ENCODE peak calls at places on chromosomes 11 and 22, in seven cellular contexts. One of them, this sample, is unnamed.

GRCh38 chr11:75812542-75813040 is 2.4 kb upstream of the UVRAG start:
- DNase-seq in endothelial cell of umbilical vein: peak
- DNase-seq in cardiac fibroblast: peak
- DNase-seq in heart left ventricle: no peak
- DNase-seq in AG09309: no peak
- DNase-seq in IMR-90: no peak
- DNase-seq in GM23338: peak
- DNase-seq in this sample: no peak

GRCh38 chr11:35579557-35580396 is 38.5 kb upstream of the FJX1 start:
- DNase-seq in endothelial cell of umbilical vein: no peak
- DNase-seq in cardiac fibroblast: peak
- DNase-seq in heart left ventricle: no peak
- DNase-seq in AG09309: peak
- DNase-seq in IMR-90: peak
- DNase-seq in GM23338: no peak
- DNase-seq in this sample: no peak

GRCh38 chr11:8863838-8864237 is 47.2 kb upstream of the AKIP1 start:
- DNase-seq in endothelial cell of umbilical vein: peak
- DNase-seq in cardiac fibroblast: peak
- DNase-seq in heart left ventricle: no peak
- DNase-seq in AG09309: no peak
- DNase-seq in IMR-90: peak
- DNase-seq in GM23338: no peak
- DNase-seq in this sample: no peak

GRCh38 chr11:75450826-75451783 is 18.1 kb upstream of the KLHL35 start:
- DNase-seq in endothelial cell of umbilical vein: no peak
- DNase-seq in cardiac fibroblast: no peak
- DNase-seq in heart left ventricle: no peak
- DNase-seq in AG09309: no peak
- DNase-seq in IMR-90: no peak
- DNase-seq in GM23338: peak
- DNase-seq in this sample: peak

GRCh38 chr11:17387811-17388210 is 648 bp downstream of the KCNJ11 start:
- DNase-seq in endothelial cell of umbilical vein: no peak
- DNase-seq in cardiac fibroblast: no peak
- DNase-seq in heart left ventricle: no peak
- DNase-seq in AG09309: no peak
- DNase-seq in IMR-90: no peak
- DNase-seq in GM23338: no peak
- DNase-seq in this sample: no peak

GRCh38 chr22:46762238-46763050 is at the start of gene TBC1D22A:
- DNase-seq in endothelial cell of umbilical vein: peak
- DNase-seq in cardiac fibroblast: peak
- DNase-seq in heart left ventricle: peak
- DNase-seq in AG09309: peak
- DNase-seq in IMR-90: peak
- DNase-seq in GM23338: peak
- DNase-seq in this sample: peak

GRCh38 chr11:76824083-76824939 is 36.4 kb upstream of the ACER3 start:
- DNase-seq in endothelial cell of umbilical vein: peak
- DNase-seq in cardiac fibroblast: peak
- DNase-seq in heart left ventricle: no peak
- DNase-seq in AG09309: no peak
- DNase-seq in IMR-90: peak
- DNase-seq in GM23338: peak
- DNase-seq in this sample: no peak

GRCh38 chr22:27748355-27749168 is 53.0 kb downstream of the MN1 start:
- DNase-seq in endothelial cell of umbilical vein: no peak
- DNase-seq in cardiac fibroblast: peak
- DNase-seq in heart left ventricle: peak
- DNase-seq in AG09309: peak
- DNase-seq in IMR-90: peak
- DNase-seq in GM23338: peak
- DNase-seq in this sample: no peak

GRCh38 chr22:29030618-29031235 is 30.9 kb downstream of the C22orf31 start:
- DNase-seq in endothelial cell of umbilical vein: peak
- DNase-seq in cardiac fibroblast: peak
- DNase-seq in heart left ventricle: peak
- DNase-seq in AG09309: peak
- DNase-seq in IMR-90: peak
- DNase-seq in GM23338: peak
- DNase-seq in this sample: no peak

GRCh38 chr11:113867843-113868503 is 7.4 kb downstream of the USP28 start:
- DNase-seq in endothelial cell of umbilical vein: no peak
- DNase-seq in cardiac fibroblast: no peak
- DNase-seq in heart left ventricle: no peak
- DNase-seq in AG09309: no peak
- DNase-seq in IMR-90: no peak
- DNase-seq in GM23338: no peak
- DNase-seq in this sample: no peak

GRCh38 chr11:95923730-95924413 is at the start of gene MTMR2:
- DNase-seq in endothelial cell of umbilical vein: peak
- DNase-seq in cardiac fibroblast: peak
- DNase-seq in heart left ventricle: peak
- DNase-seq in AG09309: no peak
- DNase-seq in IMR-90: peak
- DNase-seq in GM23338: peak
- DNase-seq in this sample: peak

GRCh38 chr11:11538277-11538960 is 83.4 kb downstream of the GALNT18 start:
- DNase-seq in endothelial cell of umbilical vein: no peak
- DNase-seq in cardiac fibroblast: no peak
- DNase-seq in heart left ventricle: peak
- DNase-seq in AG09309: no peak
- DNase-seq in IMR-90: no peak
- DNase-seq in GM23338: no peak
- DNase-seq in this sample: no peak

GRCh38 chr11:59666969-59667368 is 1.9 kb downstream of the PATL1 start:
- DNase-seq in endothelial cell of umbilical vein: no peak
- DNase-seq in cardiac fibroblast: peak
- DNase-seq in heart left ventricle: no peak
- DNase-seq in AG09309: no peak
- DNase-seq in IMR-90: peak
- DNase-seq in GM23338: no peak
- DNase-seq in this sample: no peak

GRCh38 chr11:19712281-19713220 is at the start of gene NAV2:
- DNase-seq in endothelial cell of umbilical vein: peak
- DNase-seq in cardiac fibroblast: peak
- DNase-seq in heart left ventricle: peak
- DNase-seq in AG09309: peak
- DNase-seq in IMR-90: peak
- DNase-seq in GM23338: peak
- DNase-seq in this sample: peak

GRCh38 chr22:49132009-49132408 is 695.7 kb downstream of the BRD1 start:
- DNase-seq in endothelial cell of umbilical vein: no peak
- DNase-seq in cardiac fibroblast: no peak
- DNase-seq in heart left ventricle: no peak
- DNase-seq in AG09309: no peak
- DNase-seq in IMR-90: no peak
- DNase-seq in GM23338: no peak
- DNase-seq in this sample: no peak

GRCh38 chr22:44305888-44306287 is 6.9 kb downstream of the SHISAL1 start:
- DNase-seq in endothelial cell of umbilical vein: no peak
- DNase-seq in cardiac fibroblast: no peak
- DNase-seq in heart left ventricle: no peak
- DNase-seq in AG09309: no peak
- DNase-seq in IMR-90: no peak
- DNase-seq in GM23338: no peak
- DNase-seq in this sample: no peak

GRCh38 chr11:1148752-1149180 is 9.0 kb upstream of the MUC5AC start:
- DNase-seq in endothelial cell of umbilical vein: no peak
- DNase-seq in cardiac fibroblast: no peak
- DNase-seq in heart left ventricle: no peak
- DNase-seq in AG09309: no peak
- DNase-seq in IMR-90: no peak
- DNase-seq in GM23338: no peak
- DNase-seq in this sample: no peak

GRCh38 chr22:25953276-25953675 is 211.3 kb downstream of the MYO18B start:
- DNase-seq in endothelial cell of umbilical vein: no peak
- DNase-seq in cardiac fibroblast: no peak
- DNase-seq in heart left ventricle: no peak
- DNase-seq in AG09309: no peak
- DNase-seq in IMR-90: no peak
- DNase-seq in GM23338: no peak
- DNase-seq in this sample: no peak

GRCh38 chr22:37999640-38000272 is 15.4 kb upstream of the SOX10 start:
- DNase-seq in endothelial cell of umbilical vein: peak
- DNase-seq in cardiac fibroblast: peak
- DNase-seq in heart left ventricle: no peak
- DNase-seq in AG09309: no peak
- DNase-seq in IMR-90: peak
- DNase-seq in GM23338: no peak
- DNase-seq in this sample: peak

GRCh38 chr22:23106906-23107367 is 34.9 kb downstream of the RSPH14 start:
- DNase-seq in endothelial cell of umbilical vein: no peak
- DNase-seq in cardiac fibroblast: no peak
- DNase-seq in heart left ventricle: peak
- DNase-seq in AG09309: no peak
- DNase-seq in IMR-90: no peak
- DNase-seq in GM23338: no peak
- DNase-seq in this sample: no peak

GRCh38 chr11:115087791-115088190 is 409.5 kb downstream of the NXPE2 start:
- DNase-seq in endothelial cell of umbilical vein: no peak
- DNase-seq in cardiac fibroblast: no peak
- DNase-seq in heart left ventricle: no peak
- DNase-seq in AG09309: no peak
- DNase-seq in IMR-90: no peak
- DNase-seq in GM23338: peak
- DNase-seq in this sample: no peak

GRCh38 chr11:17846852-17847453 is 112.4 kb downstream of the KCNC1 start:
- DNase-seq in endothelial cell of umbilical vein: no peak
- DNase-seq in cardiac fibroblast: peak
- DNase-seq in heart left ventricle: peak
- DNase-seq in AG09309: no peak
- DNase-seq in IMR-90: peak
- DNase-seq in GM23338: peak
- DNase-seq in this sample: peak

GRCh38 chr11:78801161-78801884 is 226.7 kb upstream of the NARS2 start:
- DNase-seq in endothelial cell of umbilical vein: peak
- DNase-seq in cardiac fibroblast: peak
- DNase-seq in heart left ventricle: no peak
- DNase-seq in AG09309: peak
- DNase-seq in IMR-90: peak
- DNase-seq in GM23338: no peak
- DNase-seq in this sample: no peak

GRCh38 chr11:46277313-46277622 is 194 bp upstream of the CREB3L1 start:
- DNase-seq in endothelial cell of umbilical vein: peak
- DNase-seq in cardiac fibroblast: peak
- DNase-seq in heart left ventricle: no peak
- DNase-seq in AG09309: no peak
- DNase-seq in IMR-90: peak
- DNase-seq in GM23338: peak
- DNase-seq in this sample: peak

GRCh38 chr22:35548762-35549106 is 8.1 kb downstream of the RASD2 start:
- DNase-seq in endothelial cell of umbilical vein: no peak
- DNase-seq in cardiac fibroblast: no peak
- DNase-seq in heart left ventricle: no peak
- DNase-seq in AG09309: no peak
- DNase-seq in IMR-90: no peak
- DNase-seq in GM23338: no peak
- DNase-seq in this sample: no peak

GRCh38 chr11:71070490-71071455 is 181.6 kb downstream of the SHANK2 start:
- DNase-seq in endothelial cell of umbilical vein: no peak
- DNase-seq in cardiac fibroblast: no peak
- DNase-seq in heart left ventricle: no peak
- DNase-seq in AG09309: no peak
- DNase-seq in IMR-90: no peak
- DNase-seq in GM23338: no peak
- DNase-seq in this sample: no peak

GRCh38 chr11:116660011-116660410 is 112.8 kb downstream of the BUD13 start:
- DNase-seq in endothelial cell of umbilical vein: no peak
- DNase-seq in cardiac fibroblast: no peak
- DNase-seq in heart left ventricle: no peak
- DNase-seq in AG09309: no peak
- DNase-seq in IMR-90: no peak
- DNase-seq in GM23338: no peak
- DNase-seq in this sample: no peak

GRCh38 chr11:33542921-33543320 is 157.7 kb downstream of the C11orf91 start:
- DNase-seq in endothelial cell of umbilical vein: peak
- DNase-seq in cardiac fibroblast: peak
- DNase-seq in heart left ventricle: no peak
- DNase-seq in AG09309: no peak
- DNase-seq in IMR-90: peak
- DNase-seq in GM23338: peak
- DNase-seq in this sample: peak

GRCh38 chr22:30783021-30783420 is 88.3 kb downstream of the OSBP2 start:
- DNase-seq in endothelial cell of umbilical vein: no peak
- DNase-seq in cardiac fibroblast: no peak
- DNase-seq in heart left ventricle: no peak
- DNase-seq in AG09309: no peak
- DNase-seq in IMR-90: no peak
- DNase-seq in GM23338: no peak
- DNase-seq in this sample: no peak

GRCh38 chr22:42343551-42344081 is 73.2 kb upstream of the TCF20 start:
- DNase-seq in endothelial cell of umbilical vein: no peak
- DNase-seq in cardiac fibroblast: no peak
- DNase-seq in heart left ventricle: no peak
- DNase-seq in AG09309: no peak
- DNase-seq in IMR-90: no peak
- DNase-seq in GM23338: peak
- DNase-seq in this sample: no peak
- H3K4me3 ChIP-seq in endothelial cell of umbilical vein: no peak
- H3K4me3 ChIP-seq in cardiac fibroblast: peak
- H3K4me3 ChIP-seq in heart left ventricle: peak
- H3K4me3 ChIP-seq in AG09309: peak
- H3K4me3 ChIP-seq in IMR-90: peak
- H3K4me3 ChIP-seq in GM23338: peak
- H3K4me3 ChIP-seq in this sample: no peak

GRCh38 chr11:61671527-61671926 is 8.7 kb upstream of the DAGLA start:
- DNase-seq in endothelial cell of umbilical vein: no peak
- DNase-seq in cardiac fibroblast: no peak
- DNase-seq in heart left ventricle: no peak
- DNase-seq in AG09309: no peak
- DNase-seq in IMR-90: no peak
- DNase-seq in GM23338: peak
- DNase-seq in this sample: no peak
- TF ChIP-seq CTCF in endothelial cell of umbilical vein: peak
- TF ChIP-seq CTCF in cardiac fibroblast: peak
- TF ChIP-seq CTCF in heart left ventricle: no peak
- TF ChIP-seq CTCF in AG09309: peak
- TF ChIP-seq CTCF in IMR-90: peak
- TF ChIP-seq CTCF in GM23338: peak
- TF ChIP-seq CTCF in this sample: peak

DNA sequence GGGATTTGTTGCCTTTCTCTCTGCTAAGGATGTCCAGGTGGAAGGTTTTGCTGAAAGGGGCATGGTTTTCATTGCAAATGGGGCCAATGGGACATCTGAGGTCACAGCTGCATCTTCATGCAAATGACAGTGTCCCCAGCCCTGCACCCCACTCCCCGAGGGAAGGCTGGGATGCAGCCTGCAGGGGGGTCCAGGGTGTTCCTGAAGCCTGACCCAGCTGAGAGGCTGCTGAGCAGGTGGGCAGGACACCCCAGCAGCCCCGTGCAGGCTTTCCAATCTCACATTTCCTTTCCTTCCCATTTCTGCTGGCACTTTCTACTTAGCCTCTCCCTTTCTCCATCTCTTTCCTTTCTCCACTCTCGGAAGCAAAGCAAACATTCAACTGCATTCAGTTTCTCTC is 78.3 kb downstream of the SCN3B start:
- DNase-seq in endothelial cell of umbilical vein: no peak
- DNase-seq in cardiac fibroblast: no peak
- DNase-seq in heart left ventricle: no peak
- DNase-seq in AG09309: no peak
- DNase-seq in IMR-90: no peak
- DNase-seq in GM23338: no peak
- DNase-seq in this sample: no peak
- H3K4me3 ChIP-seq in endothelial cell of umbilical vein: no peak
- H3K4me3 ChIP-seq in cardiac fibroblast: no peak
- H3K4me3 ChIP-seq in heart left ventricle: no peak
- H3K4me3 ChIP-seq in AG09309: no peak
- H3K4me3 ChIP-seq in IMR-90: no peak
- H3K4me3 ChIP-seq in GM23338: no peak
- H3K4me3 ChIP-seq in this sample: no peak

GRCh38 chr22:17095538-17095937 is 10.7 kb downstream of the IL17RA start:
- DNase-seq in endothelial cell of umbilical vein: no peak
- DNase-seq in cardiac fibroblast: peak
- DNase-seq in heart left ventricle: no peak
- DNase-seq in AG09309: no peak
- DNase-seq in IMR-90: no peak
- DNase-seq in GM23338: peak
- DNase-seq in this sample: no peak
- TF ChIP-seq CTCF in endothelial cell of umbilical vein: peak
- TF ChIP-seq CTCF in cardiac fibroblast: peak
- TF ChIP-seq CTCF in heart left ventricle: no peak
- TF ChIP-seq CTCF in AG09309: peak
- TF ChIP-seq CTCF in IMR-90: peak
- TF ChIP-seq CTCF in GM23338: peak
- TF ChIP-seq CTCF in this sample: no peak

This sample was measured in GM12865.